ENCODE peak calls at places on chromosomes 12 and 14, in seven cellular contexts. E is H1, P is IMR-90, N is neuronal stem cell, B is H9, G is mesendoderm, I is mesenchymal stem cell. O is an unnamed sample.

GRCh38 chr14:93759781-93760307 is 28.4 kb downstream of the PRIMA1 start:
- DNase-seq in E (no peak), P (no peak), N (no peak), B (no peak), G (no peak), I (no peak), O (no peak)

GRCh38 chr14:104416383-104416782 is 163.2 kb upstream of the C14orf180 start:
- DNase-seq in E (no peak), P (no peak), N (no peak), B (no peak), G (no peak), I (no peak), O (no peak)

GRCh38 chr14:21846227-21846885 is 172.7 kb upstream of the OR4E1 start:
- DNase-seq in E (no peak), P (peak), N (peak), B (peak), G (peak), I (peak), O (peak)

GRCh38 chr12:20696181-20696580 is 1.0 kb downstream of the SLCO1C1 start:
- DNase-seq in E (no peak), P (no peak), N (no peak), B (peak), G (no peak), I (no peak), O (no peak)

GRCh38 chr12:68336754-68337343 is 4.7 kb upstream of the MDM1 start:
- DNase-seq in E (no peak), P (no peak), N (no peak), B (no peak), G (no peak), I (no peak), O (no peak)

GRCh38 chr12:28328967-28329366 is 138.7 kb downstream of the CCDC91 start:
- DNase-seq in E (no peak), P (no peak), N (no peak), B (no peak), G (no peak), I (no peak), O (no peak)

GRCh38 chr12:69392146-69392928 is 32.8 kb downstream of the YEATS4 start:
- DNase-seq in E (no peak), P (peak), N (no peak), B (no peak), G (no peak), I (no peak), O (no peak)

GRCh38 chr14:77186911-77187648 is 5.5 kb downstream of the TMEM63C start:
- DNase-seq in E (no peak), P (peak), N (peak), B (no peak), G (peak), I (no peak), O (no peak)

GRCh38 chr14:20686386-20687143 is 2.0 kb upstream of the ANG start:
- DNase-seq in E (no peak), P (no peak), N (no peak), B (no peak), G (no peak), I (no peak), O (no peak)

GRCh38 chr14:73935666-73936065 is 14.2 kb downstream of the FAM161B start:
- DNase-seq in E (no peak), P (no peak), N (no peak), B (no peak), G (peak), I (peak), O (peak)

GRCh38 chr12:67832155-67832554 is 157.1 kb upstream of the IFNG-AS1 start:
- DNase-seq in E (no peak), P (no peak), N (no peak), B (no peak), G (no peak), I (no peak), O (no peak)

GRCh38 chr14:21057803-21058675 is at the start of gene RNASE8:
- DNase-seq in E (no peak), P (peak), N (no peak), B (no peak), G (no peak), I (no peak), O (no peak)

GRCh38 chr12:127174881-127175280 is 1092.1 kb upstream of the TMEM132C start:
- DNase-seq in E (no peak), P (no peak), N (no peak), B (no peak), G (no peak), I (no peak), O (no peak)

GRCh38 chr12:11499802-11500201 is 104.4 kb upstream of the PRB2 start:
- DNase-seq in E (no peak), P (no peak), N (no peak), B (peak), G (no peak), I (no peak), O (no peak)
- H3K4ac ChIP-seq in E (no peak), P (no peak), N (no peak), B (no peak), G (no peak), I (no peak), O (no peak)

GRCh38 chr12:4064008-4064407 is 190.8 kb upstream of the PARP11 start:
- DNase-seq in E (no peak), P (no peak), N (no peak), B (no peak), G (no peak), I (no peak), O (no peak)
- H3K4me2 ChIP-seq in E (no peak), P (no peak), N (no peak), B (no peak), G (no peak), I (no peak), O (no peak)

GRCh38 chr14:57933363-57933762 is 67.5 kb upstream of the SLC35F4 start:
- DNase-seq in E (no peak), P (no peak), N (no peak), B (no peak), G (no peak), I (no peak), O (no peak)
- H3K18ac ChIP-seq in E (no peak), P (no peak), N (no peak), B (no peak), G (no peak), I (no peak), O (no peak)

GRCh38 chr12:26426652-26427051 is 231.3 kb downstream of the SSPN start:
- DNase-seq in E (no peak), P (no peak), N (no peak), B (no peak), G (no peak), I (no peak), O (no peak)

GRCh38 chr12:26425587-26426260 is 230.4 kb downstream of the SSPN start:
- DNase-seq in E (no peak), P (peak), N (no peak), B (no peak), G (no peak), I (no peak), O (no peak)

GRCh38 chr12:26428420-26428819 is 233.0 kb downstream of the SSPN start:
- DNase-seq in E (no peak), P (peak), N (no peak), B (no peak), G (no peak), I (no peak), O (no peak)

GRCh38 chr12:26422839-26423398 is 227.5 kb downstream of the SSPN start:
- DNase-seq in E (no peak), P (no peak), N (no peak), B (no peak), G (no peak), I (no peak), O (no peak)
- H3K4ac ChIP-seq in E (no peak), P (no peak), N (no peak), B (no peak), G (no peak), I (no peak), O (no peak)

GRCh38 chr12:46547421-46548340 is 175.1 kb upstream of the SLC38A2 start:
- DNase-seq in E (no peak), P (no peak), N (no peak), B (no peak), G (no peak), I (no peak), O (no peak)
- H3K4me2 ChIP-seq in E (no peak), P (no peak), N (no peak), B (no peak), G (no peak), I (no peak), O (no peak)

O was measured in trophoblast cell.